ENCODE peak calls at places on chromosomes 11 and 22, in four cellular contexts. Y, K, V and J are unnamed samples.

GRCh38 chr22:45971389-45972028 is 5.5 kb downstream of the WNT7B start:
- DNase-seq in V (no peak), K (no peak), Y (no peak), J (peak)

GRCh38 chr11:20566591-20567434 is 32.6 kb upstream of the SLC6A5 start:
- DNase-seq in V (no peak), K (no peak), Y (no peak), J (no peak)

GRCh38 chr11:119795231-119795630 is 66.2 kb upstream of the NECTIN1 start:
- DNase-seq in Y (no peak), V (no peak), K (no peak), J (no peak)

GRCh38 chr11:116791002-116791812 is 472 bp downstream of the APOA5 start:
- DNase-seq in V (peak), Y (no peak), K (peak), J (peak)

GRCh38 chr11:135001581-135001980 is 589.5 kb upstream of the B3GAT1 start:
- DNase-seq in K (no peak), V (no peak), Y (no peak), J (no peak)

GRCh38 chr11:96614101-96614500 is 224.3 kb downstream of the JRKL start:
- DNase-seq in Y (no peak), V (no peak), K (no peak), J (no peak)

GRCh38 chr11:39374963-39375698 is 2084.3 kb downstream of the LRRC4C start:
- DNase-seq in Y (no peak), V (peak), K (no peak), J (peak)

GRCh38 chr22:24427500-24428164 is at the start of gene ADORA2A:
- DNase-seq in V (no peak), K (no peak), Y (peak), J (peak)

GRCh38 chr11:126281666-126282175 is 1.2 kb upstream of the TIRAP start:
- DNase-seq in Y (no peak), K (no peak), V (no peak), J (no peak)

GRCh38 chr11:66749091-66749490 is 20.1 kb upstream of the SPTBN2 start:
- DNase-seq in V (no peak), K (no peak), Y (no peak), J (no peak)

GRCh38 chr11:27281740-27282139 is 81.3 kb downstream of the CCDC34 start:
- DNase-seq in K (no peak), Y (peak), V (no peak), J (no peak)

GRCh38 chr22:49763138-49763537 is 64.5 kb downstream of the BRD1 start:
- DNase-seq in Y (no peak), V (no peak), K (no peak), J (no peak)

GRCh38 chr22:39808087-39808486 is 85.5 kb downstream of the ENTHD1 start:
- DNase-seq in Y (no peak), V (peak), K (no peak), J (peak)

GRCh38 chr11:33742249-33742851 is 6.1 kb upstream of the CD59 start:
- DNase-seq in K (no peak), Y (no peak), V (no peak), J (peak)

GRCh38 chr11:121159721-121160120 is 58.7 kb downstream of the TECTA start:
- DNase-seq in Y (no peak), V (no peak), K (no peak), J (no peak)

GRCh38 chr11:86519064-86519911 is 144.6 kb downstream of the CCDC81 start:
- DNase-seq in V (no peak), K (no peak), Y (no peak), J (no peak)

GRCh38 chr11:45383229-45383628 is 97.1 kb upstream of the SYT13 start:
- DNase-seq in V (no peak), Y (no peak), K (no peak), J (no peak)

GRCh38 chr22:47259990-47260389 is 497.5 kb downstream of the TBC1D22A start:
- DNase-seq in K (no peak), Y (no peak), V (no peak), J (no peak)

GRCh38 chr22:48536691-48537591 is 1290.7 kb downstream of the BRD1 start:
- DNase-seq in Y (no peak), K (no peak), V (no peak), J (no peak)

GRCh38 chr11:5807580-5807979 is 1.1 kb upstream of the OR52N2 start:
- DNase-seq in Y (no peak), V (no peak), K (no peak), J (no peak)

GRCh38 chr22:31948002-31948401 is 3.7 kb downstream of the YWHAH start:
- DNase-seq in Y (no peak), K (no peak), V (no peak), J (no peak)

GRCh38 chr22:39526736-39527171 is 5.8 kb downstream of the RPS19BP1 start:
- DNase-seq in V (no peak), Y (no peak), K (no peak), J (no peak)

GRCh38 chr11:44120169-44120568 is 24.7 kb downstream of the EXT2 start:
- DNase-seq in Y (no peak), K (no peak), V (peak), J (peak)

GRCh38 chr11:16945671-16946469 is 68.3 kb downstream of the PLEKHA7 start:
- DNase-seq in Y (peak), V (peak), K (no peak), J (peak)

GRCh38 chr22:45312856-45313255 is 3.1 kb downstream of the FAM118A start:
- DNase-seq in Y (no peak), V (no peak), K (no peak), J (no peak)

GRCh38 chr11:30488304-30488998 is 97.7 kb downstream of the MPPED2 start:
- DNase-seq in K (no peak), V (no peak), Y (no peak), J (peak)

GRCh38 chr11:46604796-46605195 is 11.0 kb upstream of the AMBRA1 start:
- DNase-seq in Y (no peak), V (no peak), K (no peak), J (no peak)

GRCh38 chr11:110430267-110431211 is 791 bp downstream of the FDX1 start:
- DNase-seq in V (no peak), K (no peak), Y (peak), J (no peak)

GRCh38 chr11:118153516-118153915 is 893 bp upstream of the SCN4B start:
- DNase-seq in Y (no peak), K (no peak), V (no peak), J (no peak)

GRCh38 chr22:26502688-26503561 is 9.3 kb downstream of the TFIP11 start:
- DNase-seq in V (no peak), K (no peak), Y (no peak), J (peak)

GRCh38 chr11:6547177-6547576 is 50.1 kb downstream of the DNHD1 start:
- DNase-seq in V (no peak), K (no peak), Y (no peak), J (no peak)

GRCh38 chr11:129295746-129296145 is 79.9 kb upstream of the BARX2 start:
- DNase-seq in K (no peak), V (no peak), Y (no peak), J (no peak)

GRCh38 chr22:17537155-17537554 is 26.1 kb upstream of the SLC25A18 start:
- DNase-seq in Y (no peak), K (no peak), V (no peak), J (no peak)

GRCh38 chr11:132605794-132606570 is 926.3 kb downstream of the OPCML start:
- DNase-seq in Y (no peak), V (no peak), K (no peak), J (no peak)

GRCh38 chr11:120578591-120579154 is 67.1 kb downstream of the GRIK4 start:
- DNase-seq in K (no peak), V (no peak), Y (no peak), J (no peak)

GRCh38 chr11:71428861-71429435 is 19.2 kb downstream of the DHCR7 start:
- DNase-seq in K (no peak), V (no peak), Y (no peak), J (no peak)

GRCh38 chr11:130892847-130893246 is 23.4 kb downstream of the SNX19 start:
- DNase-seq in K (no peak), V (no peak), Y (no peak), J (no peak)

GRCh38 chr22:30574095-30574981 is at the start of gene GAL3ST1:
- DNase-seq in V (no peak), Y (no peak), K (no peak), J (peak)

GRCh38 chr11:112881461-112881860 is 79.8 kb upstream of the NCAM1 start:
- DNase-seq in V (peak), K (peak), Y (no peak), J (peak)

DNA sequence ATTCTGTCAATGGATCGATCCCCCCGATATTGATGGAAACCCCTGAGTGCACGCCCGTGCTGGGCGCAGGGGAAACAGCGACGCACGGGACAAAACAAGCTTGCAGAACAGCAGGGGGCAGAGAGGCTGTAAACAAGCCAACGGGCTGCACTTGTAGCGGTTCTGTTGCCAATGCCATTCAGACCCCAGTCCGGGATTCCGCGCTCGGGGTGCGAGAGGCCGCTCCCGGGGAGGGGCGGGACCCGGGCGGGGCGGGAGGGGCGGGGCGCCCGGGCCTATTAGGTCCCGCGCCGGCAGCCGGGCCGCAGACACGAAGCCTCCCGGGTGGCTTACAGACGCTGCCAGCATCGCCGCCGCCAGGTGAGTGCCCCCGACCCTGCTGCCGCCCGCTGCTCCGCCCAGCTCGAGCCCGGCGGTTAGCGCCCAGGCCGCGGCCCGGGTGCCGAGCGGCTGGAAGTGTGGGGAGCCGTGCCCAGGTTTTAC is at the start of gene BIK:
- DNase-seq in Y (no peak), V (peak), K (no peak), J (peak)
- TF ChIP-seq NRF1 in Y (no peak), V (no peak), K (no peak), J (no peak)

GRCh38 chr22:35219012-35219411 is 38.3 kb upstream of the HMGXB4 start:
- DNase-seq in K (no peak), Y (no peak), V (peak), J (no peak)
- TF ChIP-seq NRF1 in K (no peak), Y (no peak), V (no peak), J (no peak)

GRCh38 chr11:19164230-19164855 is 37.4 kb downstream of the CSRP3 start:
- DNase-seq in K (no peak), V (no peak), Y (no peak), J (no peak)
- TF ChIP-seq NRF1 in K (no peak), V (no peak), Y (no peak), J (no peak)

GRCh38 chr11:74641289-74641688 is 48.9 kb downstream of the POLD3 start:
- DNase-seq in Y (no peak), K (no peak), V (peak), J (no peak)
- TF ChIP-seq NRF1 in Y (no peak), K (no peak), V (no peak), J (no peak)

GRCh38 chr11:114173836-114174235 is 114.3 kb downstream of the ZBTB16 start:
- DNase-seq in K (no peak), V (no peak), Y (no peak), J (no peak)
- TF ChIP-seq NRF1 in K (no peak), V (no peak), Y (no peak), J (no peak)

GRCh38 chr11:76606102-76606793 is 64.3 kb downstream of the LRRC32 start:
- DNase-seq in K (no peak), Y (no peak), V (no peak), J (peak)
- TF ChIP-seq NRF1 in K (no peak), Y (no peak), V (no peak), J (no peak)

DNA sequence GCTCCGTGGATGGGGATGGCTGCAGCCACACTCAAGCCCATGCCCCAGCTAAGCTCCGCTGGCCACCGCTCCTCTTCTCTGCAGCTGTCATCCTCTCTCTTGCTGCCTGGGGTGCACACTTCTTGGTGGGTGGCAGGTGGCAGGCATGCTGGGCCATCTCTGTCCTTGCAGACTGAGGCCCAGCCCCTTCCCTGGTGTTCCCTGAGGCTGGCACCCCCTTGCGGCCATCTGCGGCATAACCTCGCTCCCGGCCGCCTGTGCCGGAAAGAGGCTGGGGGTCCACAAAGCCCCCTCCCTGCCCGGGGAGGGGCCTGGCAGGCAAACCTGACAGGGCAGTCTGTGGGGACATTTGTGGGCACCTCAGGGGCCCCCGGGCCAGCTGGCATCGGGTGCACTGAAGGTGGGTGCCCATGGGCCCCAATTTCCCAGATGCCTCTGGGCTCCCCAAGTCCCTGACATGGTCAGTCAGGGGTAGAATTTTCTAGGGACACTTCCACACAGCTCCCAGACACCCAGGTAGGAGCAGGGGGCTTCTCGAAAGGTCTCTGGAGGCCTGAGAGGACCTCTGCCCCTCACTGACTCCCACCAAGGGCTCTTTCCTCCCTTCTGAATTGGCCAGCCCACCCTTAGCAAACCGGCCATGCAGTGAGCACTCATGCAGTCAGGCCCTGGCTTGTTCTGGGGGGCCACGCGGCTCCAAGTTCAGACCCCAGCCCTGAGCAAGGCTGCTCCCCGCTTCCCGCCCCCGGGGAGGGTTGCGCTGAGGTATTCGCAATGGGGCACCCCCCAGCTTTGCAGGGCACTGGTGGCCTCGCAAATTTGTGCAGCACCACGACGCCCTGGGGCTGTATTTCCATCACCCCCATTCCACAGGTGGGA is 23.5 kb upstream of the TH start:
- DNase-seq in K (no peak), V (peak), Y (no peak), J (peak)
- TF ChIP-seq NRF1 in K (no peak), V (no peak), Y (no peak), J (no peak)

DNA sequence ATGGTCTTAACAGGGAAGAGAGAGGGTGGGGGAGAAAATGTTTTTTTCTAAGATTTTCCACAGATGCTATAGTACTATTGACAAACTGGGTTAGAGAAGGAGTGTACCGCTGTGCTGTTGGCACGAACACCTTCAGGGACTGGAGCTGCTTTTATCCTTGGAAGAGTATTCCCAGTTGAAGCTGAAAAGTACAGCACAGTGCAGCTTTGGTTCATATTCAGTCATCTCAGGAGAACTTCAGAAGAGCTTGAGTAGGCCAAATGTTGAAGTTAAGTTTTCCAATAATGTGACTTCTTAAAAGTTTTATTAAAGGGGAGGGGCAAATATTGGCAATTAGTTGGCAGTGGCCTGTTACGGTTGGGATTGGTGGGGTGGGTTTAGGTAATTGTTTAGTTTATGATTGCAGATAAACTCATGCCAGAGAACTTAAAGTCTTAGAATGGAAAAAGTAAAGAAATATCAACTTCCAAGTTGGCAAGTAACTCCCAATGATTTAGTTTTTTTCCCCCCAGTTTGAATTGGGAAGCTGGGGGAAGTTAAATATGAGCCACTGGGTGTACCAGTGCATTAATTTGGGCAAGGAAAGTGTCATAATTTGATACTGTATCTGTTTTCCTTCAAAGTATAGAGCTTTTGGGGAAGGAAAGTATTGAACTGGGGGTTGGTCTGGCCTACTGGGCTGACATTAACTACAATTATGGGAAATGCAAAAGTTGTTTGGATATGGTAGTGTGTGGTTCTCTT is 2.9 kb downstream of the MALAT1 start:
- DNase-seq in K (no peak), Y (no peak), V (peak), J (no peak)
- TF ChIP-seq NRF1 in K (no peak), Y (no peak), V (no peak), J (no peak)